ENCODE peak calls at places on chromosomes 11 and 22, in seven cellular contexts. W is PC-9, Z is upper lobe of right lung, J is mucosa of descending colon, N is RWPE1, D is tibial artery, V is GM23338. U is an unnamed sample.

GRCh38 chr11:73597340-73597955 is 464 bp downstream of the FAM168A start:
- DNase-seq in J (no peak), D (no peak), W (peak; percentile 26), Z (no peak), N (peak; percentile 6), V (peak; percentile 55), U (no peak)

GRCh38 chr22:23525510-23525909 is 54.6 kb downstream of the IGLL1 start:
- DNase-seq in Z (peak; percentile 51), N (no peak), W (no peak), D (no peak), J (no peak), V (no peak), U (peak; percentile 82)

GRCh38 chr22:40224702-40225101 is 47.0 kb downstream of the TNRC6B start:
- DNase-seq in J (no peak), N (no peak), V (no peak), W (no peak), Z (no peak), D (no peak), U (no peak)

GRCh38 chr22:33204408-33204807 is 146.2 kb upstream of the SYN3 start:
- DNase-seq in W (no peak), V (no peak), Z (no peak), J (no peak), D (no peak), N (no peak), U (no peak)

GRCh38 chr11:6345356-6345755 is 25.1 kb upstream of the CAVIN3 start:
- DNase-seq in V (no peak), J (no peak), D (no peak), W (no peak), N (no peak), Z (no peak), U (no peak)

GRCh38 chr11:62724171-62724570 is 3.1 kb downstream of the HNRNPUL2 start:
- DNase-seq in N (no peak), D (no peak), Z (no peak), V (no peak), J (no peak), W (no peak), U (no peak)

GRCh38 chr11:65103476-65103875 is 7.5 kb downstream of the VPS51 start:
- DNase-seq in D (no peak), N (no peak), J (no peak), V (no peak), W (no peak), Z (no peak), U (no peak)

GRCh38 chr11:69101100-69101791 is 52.5 kb downstream of the TPCN2 start:
- DNase-seq in J (peak; percentile 90), W (peak; percentile 82), N (peak; percentile 87), D (peak; percentile 90), V (peak; percentile 81), Z (peak; percentile 93), U (no peak)

GRCh38 chr11:111351374-111352081 is 27.5 kb downstream of the POU2AF1 start:
- DNase-seq in V (no peak), N (no peak), W (no peak), Z (no peak), J (no peak), D (no peak), U (no peak)

GRCh38 chr11:61546663-61547062 is 34.2 kb downstream of the SYT7 start:
- DNase-seq in W (no peak), D (no peak), V (no peak), N (no peak), Z (no peak), J (no peak), U (no peak)

GRCh38 chr11:75896843-75897419 is 81.9 kb downstream of the UVRAG start:
- DNase-seq in V (peak; percentile 58), N (peak; percentile 31), D (no peak), Z (no peak), J (no peak), W (peak; percentile 64), U (no peak)
- TF ChIP-seq CTCF in V (peak; percentile 52), N (peak; percentile 73), D (peak; percentile 67), Z (peak; percentile 76), J (peak; percentile 29), W (peak; percentile 95), U (peak; percentile 92)

GRCh38 chr22:24706050-24706449 is 68.5 kb downstream of the PIWIL3 start:
- DNase-seq in N (no peak), D (no peak), V (peak; percentile 81), Z (no peak), W (no peak), J (no peak), U (no peak)
- TF ChIP-seq CTCF in N (no peak), D (no peak), V (peak; percentile 67), Z (no peak), W (no peak), J (no peak), U (peak; percentile 58)

GRCh38 chr22:44942056-44942455 is 67.7 kb downstream of the PHF21B start:
- DNase-seq in D (no peak), N (no peak), Z (no peak), W (no peak), V (no peak), J (no peak), U (no peak)

GRCh38 chr22:44944891-44945600 is 64.8 kb downstream of the PHF21B start:
- DNase-seq in W (no peak), V (peak; percentile 34), D (no peak), Z (no peak), N (no peak), J (no peak), U (no peak)

GRCh38 chr22:44941176-44941575 is 68.6 kb downstream of the PHF21B start:
- DNase-seq in Z (no peak), W (no peak), J (no peak), N (no peak), V (no peak), D (no peak), U (no peak)

GRCh38 chr22:44942979-44943700 is 66.7 kb downstream of the PHF21B start:
- DNase-seq in Z (no peak), N (no peak), W (no peak), V (no peak), D (no peak), J (no peak), U (no peak)

GRCh38 chr22:44943701-44944324 is 66.0 kb downstream of the PHF21B start:
- DNase-seq in W (no peak), V (no peak), J (no peak), N (no peak), D (no peak), Z (no peak), U (peak; percentile 63)
- TF ChIP-seq CTCF in W (no peak), V (no peak), J (no peak), N (no peak), D (no peak), Z (no peak), U (no peak)

GRCh38 chr11:63906087-63906486 is 10.9 kb downstream of the RCOR2 start:
- DNase-seq in W (no peak), N (no peak), J (no peak), V (no peak), Z (no peak), D (no peak), U (no peak)

GRCh38 chr11:63907063-63907462 is 9.9 kb downstream of the RCOR2 start:
- DNase-seq in D (no peak), N (no peak), Z (no peak), J (no peak), V (no peak), W (no peak), U (no peak)

GRCh38 chr11:63905179-63905578 is 11.8 kb downstream of the RCOR2 start:
- DNase-seq in D (peak; percentile 69), J (no peak), Z (no peak), N (no peak), W (no peak), V (no peak), U (no peak)

GRCh38 chr11:63907808-63908530 is 9.0 kb downstream of the RCOR2 start:
- DNase-seq in Z (no peak), J (no peak), V (peak; percentile 78), D (no peak), N (no peak), W (no peak), U (no peak)

GRCh38 chr11:63906585-63906984 is 10.4 kb downstream of the RCOR2 start:
- DNase-seq in V (peak; percentile 70), N (no peak), D (no peak), Z (no peak), J (peak; percentile 51), W (no peak), U (no peak)
- TF ChIP-seq CTCF in V (peak; percentile 55), N (no peak), D (no peak), Z (peak; percentile 35), J (no peak), W (peak; percentile 37), U (peak; percentile 71)

GRCh38 chr11:43505171-43505570 is 146.5 kb downstream of the TTC17 start:
- DNase-seq in J (no peak), V (no peak), N (no peak), W (no peak), Z (no peak), D (no peak), U (no peak)

GRCh38 chr11:43507171-43507570 is 148.5 kb downstream of the TTC17 start:
- DNase-seq in J (no peak), Z (no peak), V (no peak), N (no peak), W (no peak), D (no peak), U (no peak)

GRCh38 chr11:43508511-43508918 is 149.8 kb downstream of the TTC17 start:
- DNase-seq in V (no peak), Z (no peak), J (peak; percentile 43), N (peak; percentile 51), D (no peak), W (peak; percentile 61), U (no peak)

GRCh38 chr11:43504316-43504950 is 145.7 kb downstream of the TTC17 start:
- DNase-seq in V (peak; percentile 79), D (no peak), N (peak; percentile 51), J (no peak), Z (no peak), W (no peak), U (no peak)

GRCh38 chr11:43503417-43503816 is 144.7 kb downstream of the TTC17 start:
- DNase-seq in V (peak; percentile 32), J (no peak), W (no peak), N (no peak), D (no peak), Z (no peak), U (no peak)
- TF ChIP-seq CTCF in V (peak; percentile 34), J (no peak), W (no peak), N (no peak), D (no peak), Z (no peak), U (peak; percentile 19)

U was measured in chondrocyte.